ENCODE peak calls at places on chromosomes 4 and X, in four cellular contexts. R, C, I and S are unnamed samples.

GRCh38 chrX:4925911-4926310 is 1212.5 kb upstream of the PRKX start:
- DNase-seq in R (no peak), C (no peak), I (no peak), S (no peak)

GRCh38 chr4:139817657-139818452 is 152.2 kb downstream of the MGST2 start:
- DNase-seq in R (no peak), C (no peak), I (no peak), S (no peak)

GRCh38 chr4:188403272-188403671 is 264.0 kb downstream of the TRIML1 start:
- DNase-seq in R (no peak), C (peak), I (no peak), S (no peak)

GRCh38 chrX:82362550-82362949 is 1145.5 kb upstream of the POU3F4 start:
- DNase-seq in R (no peak), C (no peak), I (no peak), S (no peak)

GRCh38 chr4:78332974-78333373 is 218.6 kb upstream of the ANXA3 start:
- DNase-seq in R (no peak), C (no peak), I (no peak), S (no peak)

GRCh38 chr4:7658297-7659204 is 223.8 kb upstream of the PSAPL1 start:
- DNase-seq in R (no peak), C (no peak), I (peak), S (peak)

GRCh38 chrX:13511557-13512330 is 57.7 kb upstream of the EGFL6 start:
- DNase-seq in R (no peak), C (no peak), I (no peak), S (no peak)

GRCh38 chr4:45662996-45663395 is 460.9 kb downstream of the GABRG1 start:
- DNase-seq in R (no peak), C (peak), I (no peak), S (no peak)

GRCh38 chr4:7324651-7325121 is 110.0 kb downstream of the PSAPL1 start:
- DNase-seq in R (no peak), C (peak), I (no peak), S (peak)

GRCh38 chrX:142251665-142252064 is 46.6 kb upstream of the MAGEC2 start:
- DNase-seq in R (no peak), C (no peak), I (no peak), S (no peak)

GRCh38 chr4:26238782-26239647 is 81.8 kb upstream of the RBPJ start:
- DNase-seq in R (no peak), C (peak), I (peak), S (no peak)

GRCh38 chrX:138765061-138765460 is 53.5 kb upstream of the FGF13 start:
- DNase-seq in R (no peak), C (no peak), I (no peak), S (no peak)

GRCh38 chr4:156169011-156169410 is 215.3 kb upstream of the CTSO start:
- DNase-seq in R (no peak), C (peak), I (peak), S (no peak)

GRCh38 chr4:137541181-137541580 is 8.9 kb upstream of the PCDH18 start:
- DNase-seq in R (no peak), C (no peak), I (peak), S (no peak)

GRCh38 chrX:50049228-50049627 is 126.8 kb downstream of the CLCN5 start:
- DNase-seq in R (no peak), C (no peak), I (no peak), S (no peak)

GRCh38 chrX:49171752-49172279 is at the start of gene PLP2:
- DNase-seq in R (no peak), C (peak), I (no peak), S (peak)

GRCh38 chr4:128869801-128870509 is 60.5 kb downstream of the JADE1 start:
- DNase-seq in R (no peak), C (no peak), I (no peak), S (no peak)

GRCh38 chrX:124504106-124504983 is 158.0 kb downstream of the SH2D1A start:
- DNase-seq in R (no peak), C (no peak), I (no peak), S (no peak)

GRCh38 chrX:132001127-132001526 is 22.0 kb upstream of the STK26 start:
- DNase-seq in R (no peak), C (no peak), I (no peak), S (no peak)

GRCh38 chr4:8084712-8085490 is 73.7 kb downstream of the ABLIM2 start:
- DNase-seq in R (no peak), C (no peak), I (no peak), S (no peak)

GRCh38 chr4:184932343-184932742 is 85.9 kb upstream of the HELT start:
- DNase-seq in R (no peak), C (no peak), I (no peak), S (no peak)

GRCh38 chrX:18449271-18449670 is 23.9 kb downstream of the CDKL5 start:
- DNase-seq in R (no peak), C (no peak), I (no peak), S (no peak)

GRCh38 chr4:87192155-87192919 is 28.1 kb downstream of the KLHL8 start:
- DNase-seq in R (no peak), C (no peak), I (no peak), S (no peak)

GRCh38 chr4:48943387-48943786 is 36.8 kb upstream of the OCIAD2 start:
- DNase-seq in R (no peak), C (peak), I (peak), S (no peak)

GRCh38 chr4:7736436-7737267 is 203.0 kb downstream of the AFAP1 start:
- DNase-seq in R (no peak), C (no peak), I (no peak), S (peak)

GRCh38 chrX:118346258-118347094 is 570 bp downstream of the WDR44 start:
- DNase-seq in R (peak), C (peak), I (peak), S (peak)

GRCh38 chrX:65697173-65697572 is 29.7 kb downstream of the MSN start:
- DNase-seq in R (no peak), C (no peak), I (no peak), S (no peak)

GRCh38 chr4:74823194-74823593 is 28.9 kb upstream of the BTC start:
- DNase-seq in R (no peak), C (no peak), I (no peak), S (no peak)

GRCh38 chr4:122167369-122167768 is 15.2 kb downstream of the BLTP1 start:
- DNase-seq in R (no peak), C (peak), I (no peak), S (no peak)

GRCh38 chr4:97507587-97508245 is 635.6 kb downstream of the STPG2 start:
- DNase-seq in R (no peak), C (peak), I (no peak), S (no peak)

GRCh38 chr4:14022428-14022827 is 394.9 kb upstream of the BOD1L1 start:
- DNase-seq in R (no peak), C (no peak), I (no peak), S (no peak)

GRCh38 chr4:39706829-39707511 is 9.0 kb downstream of the UBE2K start:
- DNase-seq in R (no peak), C (peak), I (no peak), S (no peak)

GRCh38 chrX:15877380-15877779 is 22.8 kb upstream of the AP1S2 start:
- DNase-seq in R (no peak), C (no peak), I (no peak), S (no peak)

GRCh38 chrX:13048265-13048664 is 3.8 kb upstream of the FAM9C start:
- DNase-seq in R (no peak), C (no peak), I (no peak), S (no peak)

GRCh38 chrX:40168183-40169015 is 70.6 kb upstream of the BCOR start:
- DNase-seq in R (no peak), C (no peak), I (no peak), S (no peak)
- TF ChIP-seq POLR2AphosphoS5 in R (no peak), C (no peak), I (no peak), S (no peak)

GRCh38 chrX:110322603-110323002 is 4.7 kb upstream of the AMMECR1 start:
- DNase-seq in R (no peak), C (no peak), I (no peak), S (no peak)
- TF ChIP-seq POLR2AphosphoS5 in R (no peak), C (no peak), I (no peak), S (no peak)

GRCh38 chr4:55635282-55635681 is 816 bp downstream of the NMU start:
- DNase-seq in R (no peak), C (peak), I (no peak), S (no peak)

GRCh38 chr4:55636622-55636999 is 513 bp upstream of the NMU start:
- DNase-seq in R (no peak), C (peak), I (no peak), S (no peak)

GRCh38 chr4:55634417-55635128 is 1.5 kb downstream of the NMU start:
- DNase-seq in R (no peak), C (no peak), I (no peak), S (no peak)

GRCh38 chr4:55637272-55637820 is 1.2 kb upstream of the NMU start:
- DNase-seq in R (no peak), C (peak), I (no peak), S (no peak)

DNA sequence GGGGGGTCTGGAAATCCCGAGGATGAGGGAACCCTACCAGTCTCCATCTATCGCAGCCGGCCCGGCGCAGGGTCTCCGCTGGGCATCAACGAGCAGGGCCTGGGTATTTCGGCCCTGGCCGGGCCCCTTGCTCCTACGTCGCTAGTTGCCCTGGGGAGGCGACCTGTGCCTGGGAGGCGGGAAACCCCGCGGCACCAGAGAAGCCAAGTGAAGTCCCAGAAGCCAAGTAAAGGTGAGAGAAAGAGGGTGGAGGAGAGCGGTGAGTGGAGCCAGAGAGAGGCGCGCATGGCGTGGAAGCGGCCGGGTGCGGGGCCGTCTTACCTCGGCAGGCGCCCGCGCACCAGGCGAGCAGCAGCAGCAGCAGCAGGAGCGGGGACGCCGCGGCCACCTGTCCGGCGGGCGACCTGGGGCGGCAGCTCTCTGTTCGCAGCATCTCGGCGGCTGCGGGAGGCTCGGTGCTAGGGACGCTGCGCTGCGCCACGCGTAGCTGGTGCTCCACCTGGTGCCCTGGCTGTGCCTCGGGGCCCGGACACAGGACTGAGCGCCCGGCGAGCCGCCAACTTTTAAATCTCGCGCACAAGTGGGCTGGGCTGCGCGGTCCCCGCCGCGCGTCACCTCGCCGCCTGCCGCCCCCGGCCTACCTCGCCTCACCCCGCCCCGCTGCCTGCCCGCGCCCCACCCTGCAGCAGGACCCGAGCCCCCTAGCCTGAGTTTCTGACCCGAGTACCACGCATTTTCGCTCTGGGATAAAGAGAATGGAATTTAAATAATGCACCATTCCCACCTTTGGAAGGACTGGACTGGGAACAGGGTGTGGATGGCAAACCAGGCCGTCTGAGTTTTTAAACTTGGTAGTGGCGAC is at the start of gene NMU:
- DNase-seq in R (peak), C (peak), I (peak), S (peak)
- TF ChIP-seq POLR2AphosphoS5 in R (no peak), C (no peak), I (no peak), S (no peak)

DNA sequence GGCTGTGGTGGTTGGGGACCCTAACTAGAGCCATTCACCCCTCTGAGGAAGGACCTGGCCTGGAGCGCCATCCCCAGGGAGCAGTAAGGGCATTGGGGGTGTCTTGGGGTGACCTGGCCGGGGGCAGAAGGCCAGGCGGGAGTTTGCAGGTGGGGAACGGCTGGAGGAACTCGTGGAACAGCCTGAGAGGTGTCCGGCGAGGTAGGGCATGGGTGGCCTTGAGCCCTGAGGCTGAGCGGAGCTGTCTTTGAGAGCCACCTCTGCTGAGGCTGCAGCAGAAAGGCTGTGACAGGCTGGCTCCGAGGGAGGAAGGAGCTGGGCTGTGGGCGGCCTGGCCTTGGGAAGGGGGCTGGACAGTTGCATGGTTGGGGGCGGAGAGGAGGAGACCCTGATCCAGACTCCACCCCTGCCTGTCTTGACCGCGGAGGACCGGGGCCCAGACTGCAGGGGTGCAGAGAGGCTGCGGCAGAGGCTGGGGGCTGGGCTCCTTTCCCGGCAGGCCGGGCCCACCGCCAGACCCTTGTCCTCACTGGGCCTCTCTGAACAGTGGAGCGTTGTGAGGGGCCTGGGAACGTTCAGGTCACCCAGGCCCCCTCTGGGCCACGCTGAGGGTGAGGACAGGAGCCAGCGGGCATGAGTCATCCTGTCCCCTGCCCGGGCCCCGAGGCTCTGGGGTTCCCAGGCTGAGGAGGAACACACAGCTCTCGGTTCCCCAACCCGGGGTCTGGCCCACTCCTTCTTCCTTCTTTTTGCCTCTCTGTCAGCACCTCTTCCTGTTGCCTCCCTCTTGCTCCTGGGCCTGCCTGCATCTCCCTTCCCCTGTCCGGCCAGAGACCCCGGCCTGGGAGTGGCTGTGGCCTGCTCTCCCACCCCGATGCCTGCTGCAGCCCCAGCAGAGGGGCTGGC is 8.1 kb downstream of the SH3BP2 start:
- DNase-seq in R (no peak), C (peak), I (peak), S (peak)
- TF ChIP-seq POLR2AphosphoS5 in R (peak), C (no peak), I (peak), S (peak)

GRCh38 chr4:151657896-151658295 is 102.9 kb downstream of the GATB start:
- DNase-seq in R (no peak), C (no peak), I (no peak), S (no peak)

GRCh38 chr4:151660676-151661075 is 100.1 kb downstream of the GATB start:
- DNase-seq in R (no peak), C (no peak), I (no peak), S (no peak)

GRCh38 chr4:151658959-151659593 is 101.7 kb downstream of the GATB start:
- DNase-seq in R (no peak), C (no peak), I (no peak), S (no peak)

GRCh38 chr4:151661873-151662272 is 98.9 kb downstream of the GATB start:
- DNase-seq in R (no peak), C (no peak), I (no peak), S (no peak)

GRCh38 chr4:151659631-151660030 is 101.2 kb downstream of the GATB start:
- DNase-seq in R (peak), C (no peak), I (no peak), S (no peak)
- TF ChIP-seq POLR2AphosphoS5 in R (peak), C (no peak), I (no peak), S (no peak)